ENCODE peak calls at places on chromosomes 3 and 15, in six cellular contexts. T, A, U, R, X and N are unnamed samples.

GRCh38 chr3:31926543-31926942 is 54.5 kb downstream of the OSBPL10 start:
- DNase-seq in T (no peak), A (no peak), U (no peak), R (no peak), X (no peak), N (no peak)

GRCh38 chr15:38517312-38517711 is 47.3 kb downstream of the RASGRP1 start:
- DNase-seq in T (no peak), A (no peak), U (peak; percentile 16), R (no peak), X (no peak), N (no peak)

GRCh38 chr3:189286188-189286587 is 114.4 kb downstream of the TPRG1 start:
- DNase-seq in T (no peak), A (no peak), U (no peak), R (no peak), X (no peak), N (no peak)

GRCh38 chr15:63288778-63289378 is 11.5 kb downstream of the APH1B start:
- DNase-seq in T (peak; percentile 82), A (no peak), U (peak; percentile 74), R (no peak), X (peak; percentile 49), N (peak; percentile 65)

GRCh38 chr3:43728476-43728875 is 37.7 kb downstream of the ABHD5 start:
- DNase-seq in T (no peak), A (no peak), U (no peak), R (no peak), X (no peak), N (no peak)

GRCh38 chr15:78070049-78070698 is 7.3 kb downstream of the TBC1D2B start:
- DNase-seq in T (no peak), A (peak; percentile 70), U (no peak), R (peak; percentile 56), X (no peak), N (no peak)

GRCh38 chr15:67135494-67135893 is 70.1 kb downstream of the SMAD3 start:
- DNase-seq in T (no peak), A (peak; percentile 27), U (peak; percentile 42), R (no peak), X (no peak), N (no peak)

GRCh38 chr3:150613709-150614480 is 10.8 kb downstream of the SELENOT start:
- DNase-seq in T (no peak), A (no peak), U (no peak), R (no peak), X (no peak), N (no peak)

GRCh38 chr3:78974181-78974770 is 793.5 kb downstream of the ROBO1 start:
- DNase-seq in T (no peak), A (no peak), U (no peak), R (no peak), X (no peak), N (no peak)

GRCh38 chr15:74322558-74323180 is 44.8 kb downstream of the CYP11A1 start:
- DNase-seq in T (peak; percentile 82), A (peak; percentile 79), U (peak; percentile 69), R (peak; percentile 52), X (peak; percentile 86), N (peak; percentile 78)

GRCh38 chr15:89820651-89821611 is 6.3 kb upstream of the ANPEP start:
- DNase-seq in T (peak; percentile 66), A (peak; percentile 67), U (peak; percentile 48), R (no peak), X (no peak), N (no peak)

GRCh38 chr15:31267161-31268107 is 59.2 kb upstream of the KLF13 start:
- DNase-seq in T (no peak), A (peak; percentile 39), U (no peak), R (peak; percentile 8), X (peak; percentile 15), N (no peak)

GRCh38 chr3:49785565-49786356 is 581 bp downstream of the IP6K1 start:
- DNase-seq in T (peak; percentile 28), A (no peak), U (peak; percentile 40), R (peak; percentile 47), X (no peak), N (peak; percentile 53)

GRCh38 chr3:175200391-175200790 is 341.3 kb downstream of the NAALADL2 start:
- DNase-seq in T (no peak), A (no peak), U (no peak), R (no peak), X (no peak), N (no peak)

GRCh38 chr3:152302521-152303021 is 33.8 kb downstream of the MBNL1 start:
- DNase-seq in T (no peak), A (peak; percentile 88), U (peak; percentile 87), R (peak; percentile 55), X (no peak), N (peak; percentile 15)

GRCh38 chr15:60649845-60650548 is 171.1 kb upstream of the ICE2 start:
- DNase-seq in T (no peak), A (no peak), U (no peak), R (peak; percentile 21), X (no peak), N (peak; percentile 39)

GRCh38 chr3:111616417-111617105 is 21.4 kb upstream of the ZBED2 start:
- DNase-seq in T (no peak), A (no peak), U (peak; percentile 4), R (peak; percentile 13), X (peak; percentile 29), N (peak; percentile 8)

GRCh38 chr3:151795276-151795675 is 18.6 kb upstream of the AADAC start:
- DNase-seq in T (peak; percentile 64), A (no peak), U (peak; percentile 85), R (no peak), X (no peak), N (no peak)

GRCh38 chr3:19688767-19689166 is 245.2 kb downstream of the EFHB start:
- DNase-seq in T (no peak), A (no peak), U (no peak), R (no peak), X (no peak), N (no peak)
- TF ChIP-seq CTCF in T (no peak), A (no peak), U (no peak), R (no peak), X (no peak), N (no peak)

GRCh38 chr15:76203766-76204557 is 107.3 kb downstream of the ETFA start:
- DNase-seq in T (no peak), A (peak; percentile 61), U (no peak), R (no peak), X (no peak), N (no peak)
- TF ChIP-seq CTCF in T (no peak), A (no peak), U (no peak), R (no peak), X (no peak), N (no peak)

GRCh38 chr3:136699271-136699828 is 52.8 kb downstream of the STAG1 start:
- DNase-seq in T (no peak), A (no peak), U (peak; percentile 17), R (no peak), X (no peak), N (no peak)

GRCh38 chr3:136694321-136694720 is 57.9 kb downstream of the STAG1 start:
- DNase-seq in T (no peak), A (no peak), U (no peak), R (no peak), X (no peak), N (no peak)

GRCh38 chr3:136703429-136703828 is 48.7 kb downstream of the STAG1 start:
- DNase-seq in T (no peak), A (no peak), U (peak; percentile 12), R (no peak), X (no peak), N (no peak)

GRCh38 chr3:136698361-136698760 is 53.8 kb downstream of the STAG1 start:
- DNase-seq in T (no peak), A (no peak), U (no peak), R (no peak), X (no peak), N (no peak)
- TF ChIP-seq CTCF in T (no peak), A (no peak), U (no peak), R (no peak), X (no peak), N (no peak)

GRCh38 chr3:66816110-66816761 is 181.9 kb upstream of the KBTBD8 start:
- DNase-seq in T (peak; percentile 30), A (no peak), U (peak; percentile 79), R (no peak), X (peak; percentile 44), N (peak; percentile 49)
- TF ChIP-seq CTCF in T (peak; percentile 56), A (peak; percentile 55), U (peak; percentile 33), R (peak; percentile 71), X (peak; percentile 8), N (no peak)

GRCh38 chr3:25897019-25897418 is 107.1 kb downstream of the OXSM start:
- DNase-seq in T (no peak), A (no peak), U (no peak), R (peak; percentile 20), X (peak; percentile 70), N (peak; percentile 49)
- TF ChIP-seq CTCF in T (no peak), A (no peak), U (no peak), R (no peak), X (peak; percentile 59), N (peak; percentile 75)

GRCh38 chr3:9782777-9783176 is 9.5 kb downstream of the TADA3 start:
- DNase-seq in T (no peak), A (no peak), U (no peak), R (no peak), X (no peak), N (no peak)
- TF ChIP-seq CTCF in T (peak; percentile 48), A (no peak), U (no peak), R (no peak), X (peak; percentile 33), N (peak; percentile 4)